ENCODE peak calls at places on chromosomes 6 and 20, in five cellular contexts. E is SK-N-SH, B is HEK293T, I is K562, L is HepG2. G is an unnamed sample.

GRCh38 chr6:143607959-143608358 is 69.8 kb upstream of the PHACTR2 start:
- DNase-seq in E (no peak), B (no peak), I (no peak), L (no peak), G (no peak)

GRCh38 chr6:35044145-35044745 is 96.9 kb downstream of the TCP11 start:
- DNase-seq in E (no peak), B (no peak), I (no peak), L (no peak), G (no peak)

GRCh38 chr20:24825591-24825990 is 123.5 kb upstream of the CST7 start:
- DNase-seq in E (no peak), B (no peak), I (no peak), L (no peak), G (no peak)

GRCh38 chr20:56513807-56514150 is 10.8 kb upstream of the FAM209A start:
- DNase-seq in E (no peak), B (no peak), I (no peak), L (no peak), G (no peak)

GRCh38 chr6:170459451-170459850 is 93.7 kb downstream of the PSMB1 start:
- DNase-seq in E (no peak), B (no peak), I (no peak), L (no peak), G (peak; percentile 23)

GRCh38 chr20:6212903-6213302 is 90.1 kb upstream of the FERMT1 start:
- DNase-seq in E (no peak), B (no peak), I (peak; percentile 52), L (no peak), G (no peak)

GRCh38 chr6:161584051-161584450 is 310.2 kb upstream of the AGPAT4 start:
- DNase-seq in E (peak; percentile 12), B (no peak), I (no peak), L (no peak), G (no peak)

GRCh38 chr20:57341657-57342056 is 9.4 kb upstream of the RAE1 start:
- DNase-seq in E (no peak), B (no peak), I (no peak), L (no peak), G (no peak)

GRCh38 chr6:144304223-144304848 is 19.2 kb downstream of the UTRN start:
- DNase-seq in E (no peak), B (no peak), I (no peak), L (no peak), G (no peak)

GRCh38 chr6:79040083-79040482 is 38.0 kb downstream of the PHIP start:
- DNase-seq in E (no peak), B (no peak), I (no peak), L (no peak), G (no peak)

GRCh38 chr6:37541346-37541745 is 41.7 kb upstream of the CCDC167 start:
- DNase-seq in E (no peak), B (no peak), I (no peak), L (no peak), G (no peak)

GRCh38 chr6:122692175-122692598 is 82.0 kb downstream of the PKIB start:
- DNase-seq in E (no peak), B (no peak), I (no peak), L (no peak), G (no peak)

GRCh38 chr20:49618289-49618688 is 50.4 kb upstream of the PTGIS start:
- DNase-seq in E (no peak), B (no peak), I (no peak), L (no peak), G (no peak)

GRCh38 chr20:17444091-17444490 is 87.1 kb downstream of the BFSP1 start:
- DNase-seq in E (no peak), B (no peak), I (no peak), L (peak; percentile 48), G (no peak)

GRCh38 chr6:89793586-89793985 is 26.0 kb downstream of the MDN1 start:
- DNase-seq in E (no peak), B (no peak), I (no peak), L (no peak), G (no peak)

GRCh38 chr6:136166815-136167214 is 83.3 kb downstream of the MTFR2 start:
- DNase-seq in E (no peak), B (no peak), I (no peak), L (no peak), G (no peak)

GRCh38 chr6:108677894-108678293 is 117.2 kb downstream of the FOXO3 start:
- DNase-seq in E (no peak), B (no peak), I (no peak), L (peak; percentile 13), G (no peak)

GRCh38 chr6:144219056-144219685 is 66.0 kb upstream of the UTRN start:
- DNase-seq in E (peak; percentile 34), B (peak; percentile 47), I (peak; percentile 62), L (peak; percentile 54), G (peak; percentile 8)

GRCh38 chr6:26194774-26195375 is 107.6 kb downstream of the HFE start:
- DNase-seq in E (no peak), B (no peak), I (no peak), L (no peak), G (no peak)

GRCh38 chr6:26196846-26197683 is 109.8 kb downstream of the HFE start:
- DNase-seq in E (peak; percentile 81), B (no peak), I (peak; percentile 93), L (peak; percentile 93), G (peak; percentile 99)

GRCh38 chr6:26195376-26195923 is 108.2 kb downstream of the HFE start:
- DNase-seq in E (peak; percentile 64), B (no peak), I (peak; percentile 91), L (peak; percentile 94), G (peak; percentile 70)

GRCh38 chr6:26197736-26198625 is 110.8 kb downstream of the HFE start:
- DNase-seq in E (no peak), B (no peak), I (peak; percentile 68), L (peak; percentile 62), G (no peak)

GRCh38 chr6:26195924-26196845 is 109.0 kb downstream of the HFE start:
- DNase-seq in E (no peak), B (no peak), I (peak; percentile 47), L (peak; percentile 39), G (no peak)
- TF ChIP-seq FOXM1 in E (no peak), B (no peak), I (no peak), L (no peak), G (no peak)

GRCh38 chr6:111563581-111563980 is 42.1 kb downstream of the TRAF3IP2 start:
- DNase-seq in E (no peak), B (no peak), I (no peak), L (no peak), G (no peak)
- TF ChIP-seq FOXM1 in E (no peak), B (no peak), I (no peak), L (no peak), G (no peak)

GRCh38 chr6:169263836-169264608 is 10.4 kb upstream of the THBS2 start:
- DNase-seq in E (peak; percentile 78), B (no peak), I (no peak), L (no peak), G (no peak)
- TF ChIP-seq FOXM1 in E (no peak), B (no peak), I (no peak), L (no peak), G (no peak)

GRCh38 chr6:159894991-159895390 is 4.2 kb downstream of the MAS1 start:
- DNase-seq in E (no peak), B (no peak), I (no peak), L (no peak), G (no peak)
- TF ChIP-seq FOXM1 in E (no peak), B (no peak), I (no peak), L (no peak), G (no peak)

DNA sequence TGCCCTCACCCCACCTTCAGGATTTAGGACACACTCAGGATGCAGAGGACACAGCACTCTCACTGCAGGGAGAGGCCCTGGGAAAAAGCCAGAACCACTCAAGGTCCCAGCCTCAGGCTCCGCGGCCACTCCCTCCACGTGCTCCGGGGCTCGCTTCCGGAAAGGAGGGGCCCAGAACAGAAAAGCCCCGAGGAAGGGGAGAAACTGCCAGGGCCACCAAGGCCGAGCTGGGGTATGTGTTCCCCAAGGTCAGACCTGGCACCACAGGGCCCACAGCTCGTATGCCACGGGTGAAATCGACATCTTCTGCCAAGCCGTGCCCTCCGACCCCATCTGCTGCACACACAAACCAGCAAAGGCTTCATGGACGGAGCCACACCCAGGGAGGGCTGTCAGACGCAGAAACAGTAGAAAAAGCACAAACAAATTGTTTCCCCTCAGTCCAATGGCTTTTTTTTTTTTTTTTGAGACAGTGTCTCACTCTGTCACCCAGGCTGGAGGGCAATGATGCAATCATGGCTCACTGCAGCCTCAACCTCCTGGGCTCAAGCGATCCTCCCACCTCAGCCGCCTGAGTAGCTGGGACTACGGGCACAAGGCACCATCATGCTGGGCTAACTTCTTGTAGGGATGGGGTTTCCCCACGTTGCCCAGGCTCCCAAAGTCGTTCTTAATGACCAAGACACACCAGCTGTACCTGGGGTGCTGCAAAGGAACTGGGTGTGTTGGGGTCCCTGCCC is 33.4 kb downstream of the SLC2A4RG start:
- DNase-seq in E (no peak), B (no peak), I (no peak), L (no peak), G (no peak)
- TF ChIP-seq FOXM1 in E (no peak), B (no peak), I (no peak), L (no peak), G (no peak)

DNA sequence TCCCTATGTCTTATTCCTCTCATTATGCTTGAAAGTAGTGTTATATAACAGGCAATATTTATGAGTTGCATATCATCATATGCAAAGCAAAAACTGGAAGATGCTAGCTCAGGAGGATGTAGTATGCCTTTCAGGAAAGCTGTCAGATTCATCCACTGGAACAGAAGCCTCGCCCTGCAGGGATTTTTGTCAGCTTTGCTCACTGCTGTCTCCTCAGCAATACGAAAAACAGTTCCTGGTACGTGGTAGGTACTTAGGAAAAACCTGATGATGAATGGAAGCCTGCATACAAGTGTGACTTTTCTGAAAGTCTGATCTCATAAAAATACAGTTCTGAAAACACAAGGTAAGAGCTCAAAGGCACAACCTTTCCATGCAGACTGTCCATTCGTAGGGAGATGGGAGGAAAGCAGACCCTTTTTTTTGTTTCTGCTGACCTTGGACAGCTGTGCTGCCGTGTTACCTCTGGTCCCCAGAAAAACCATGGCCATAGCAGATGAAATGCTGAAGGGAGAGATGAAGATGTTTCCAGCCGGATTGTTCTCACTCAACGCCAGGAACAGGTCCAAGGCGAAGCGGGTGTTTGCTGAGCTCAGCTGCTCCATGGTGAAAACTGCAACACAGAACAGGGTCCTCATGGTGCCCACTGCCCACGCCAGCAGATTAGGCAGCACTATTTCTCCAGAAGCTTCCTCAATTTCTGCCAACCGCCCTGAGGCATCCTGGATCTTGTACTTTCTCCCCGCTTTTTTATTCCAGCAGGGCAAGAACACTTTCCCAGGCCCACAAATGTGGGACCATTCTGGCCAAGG is 1.5 kb downstream of the SERPINB1 start:
- DNase-seq in E (no peak), B (no peak), I (no peak), L (no peak), G (no peak)
- TF ChIP-seq FOXM1 in E (no peak), B (no peak), I (no peak), L (no peak), G (no peak)

GRCh38 chr6:17591292-17591691 is 8.8 kb upstream of the FAM8A1 start:
- DNase-seq in E (no peak), B (no peak), I (no peak), L (no peak), G (no peak)
- TF ChIP-seq FOXM1 in E (no peak), B (no peak), I (no peak), L (no peak), G (no peak)

G was measured in GM12878.